ENCODE peak calls at places on chromosomes 1 and 21, in five cellular contexts. F, D, W, J and K are unnamed samples.

GRCh38 chr1:204600968-204601367 is 84.6 kb downstream of the LRRN2 start:
- DNase-seq in F (no peak), D (no peak), W (no peak), J (no peak), K (no peak)

GRCh38 chr1:32870615-32871363 is at the start of gene FNDC5:
- DNase-seq in F (no peak), D (no peak), W (no peak), J (no peak), K (no peak)

GRCh38 chr1:236623371-236624166 is 19.3 kb upstream of the HEATR1 start:
- DNase-seq in F (no peak), D (no peak), W (no peak), J (no peak), K (no peak)

GRCh38 chr1:57655161-57655560 is 231.3 kb upstream of the DAB1 start:
- DNase-seq in F (no peak), D (no peak), W (no peak), J (no peak), K (no peak)

GRCh38 chr1:241531195-241532172 is 694 bp upstream of the KMO start:
- DNase-seq in F (peak), D (no peak), W (peak), J (no peak), K (no peak)

GRCh38 chr1:1332031-1332755 is 1.1 kb downstream of the TAS1R3 start:
- DNase-seq in F (no peak), D (no peak), W (no peak), J (no peak), K (no peak)

GRCh38 chr1:6574025-6574620 is 5.7 kb upstream of the ZBTB48 start:
- DNase-seq in F (no peak), D (no peak), W (no peak), J (no peak), K (no peak)

GRCh38 chr1:153509729-153510354 is 25.9 kb downstream of the S100A6 start:
- DNase-seq in F (no peak), D (no peak), W (peak), J (no peak), K (no peak)

GRCh38 chr1:41328780-41329640 is 32.2 kb upstream of the FOXO6 start:
- DNase-seq in F (no peak), D (no peak), W (no peak), J (no peak), K (no peak)

GRCh38 chr21:41446571-41446970 is 20.5 kb downstream of the MX1 start:
- DNase-seq in F (peak), D (no peak), W (no peak), J (no peak), K (no peak)